ENCODE peak calls at places on chromosomes 13 and 19, in nine cellular contexts. H is activated CD4-positive, CD25-positive, alpha-beta regulatory T cell; B is heart right ventricle; E is ovary; J is Caco-2; X is T-cell; F is stimulated activated CD4-positive, alpha-beta T cell treated with anti-CD3 and anti-CD28 coated beads, Interleukin-12 subunit alpha, Interleukin-12 subunit beta, amount 100 ng/mL, for 48 hours; V is activated CD8-positive, alpha-beta memory T cell treated with anti-CD3 and anti-CD28 coated beads for 1 hour; A is NCI-H1694 treated with DMSO at 0.1 percent for 48 hours. U is an unnamed sample.

GRCh38 chr19:1026189-1027019 is at the start of gene CNN2:
- DNase-seq in H (no peak), B (peak), E (peak), J (peak), X (peak), F (no peak), V (no peak), A (no peak), U (no peak)

GRCh38 chr13:110812869-110813645 is 99.6 kb downstream of the ING1 start:
- DNase-seq in H (no peak), B (no peak), E (no peak), J (no peak), X (peak), F (no peak), V (no peak), A (no peak), U (no peak)

GRCh38 chr19:28701491-28701890 is 511.5 kb downstream of the UQCRFS1 start:
- DNase-seq in H (no peak), B (no peak), E (no peak), J (no peak), X (no peak), F (no peak), V (no peak), A (no peak), U (no peak)

GRCh38 chr13:29702912-29703351 is 107.4 kb upstream of the SLC7A1 start:
- DNase-seq in H (no peak), B (peak), E (no peak), J (no peak), X (no peak), F (no peak), V (no peak), A (no peak), U (no peak)

GRCh38 chr19:16473875-16474397 is 2.2 kb upstream of the EPS15L1 start:
- DNase-seq in H (no peak), B (no peak), E (no peak), J (no peak), X (no peak), F (no peak), V (no peak), A (no peak), U (no peak)

GRCh38 chr13:43132228-43132627 is 108.8 kb downstream of the DNAJC15 start:
- DNase-seq in H (no peak), B (peak), E (no peak), J (peak), X (no peak), F (no peak), V (no peak), A (peak), U (no peak)

GRCh38 chr13:110417537-110417908 is 110.4 kb downstream of the COL4A2 start:
- DNase-seq in H (no peak), B (peak), E (no peak), J (no peak), X (no peak), F (no peak), V (no peak), A (no peak), U (no peak)

GRCh38 chr13:38334845-38335244 is 14.8 kb upstream of the UFM1 start:
- DNase-seq in H (no peak), B (no peak), E (no peak), J (no peak), X (no peak), F (no peak), V (no peak), A (no peak), U (no peak)

GRCh38 chr19:48752511-48753365 is at the start of gene FUT1:
- DNase-seq in H (no peak), B (peak), E (no peak), J (peak), X (peak), F (no peak), V (no peak), A (peak), U (peak)

GRCh38 chr19:45113628-45114027 is 20.6 kb downstream of the PPP1R37 start:
- DNase-seq in H (no peak), B (no peak), E (no peak), J (peak), X (no peak), F (no peak), V (no peak), A (no peak), U (peak)

GRCh38 chr19:41089955-41090354 is 1.7 kb downstream of the CYP2A13 start:
- DNase-seq in H (no peak), B (no peak), E (no peak), J (no peak), X (no peak), F (no peak), V (no peak), A (no peak), U (no peak)

GRCh38 chr19:1351324-1351947 is 32.3 kb upstream of the NDUFS7 start:
- DNase-seq in H (no peak), B (no peak), E (no peak), J (no peak), X (no peak), F (no peak), V (no peak), A (no peak), U (no peak)

GRCh38 chr19:46962030-46962570 is 57.5 kb upstream of the NPAS1 start:
- DNase-seq in H (no peak), B (no peak), E (no peak), J (no peak), X (no peak), F (no peak), V (no peak), A (no peak), U (no peak)

GRCh38 chr13:110128546-110128945 is 178.4 kb downstream of the COL4A1 start:
- DNase-seq in H (no peak), B (no peak), E (no peak), J (no peak), X (no peak), F (no peak), V (no peak), A (no peak), U (no peak)

GRCh38 chr13:99590519-99591011 is 89.3 kb downstream of the TM9SF2 start:
- DNase-seq in H (no peak), B (peak), E (no peak), J (no peak), X (no peak), F (no peak), V (no peak), A (no peak), U (no peak)

GRCh38 chr13:98413796-98414195 is 163.1 kb downstream of the STK24 start:
- DNase-seq in H (no peak), B (no peak), E (no peak), J (peak), X (no peak), F (no peak), V (no peak), A (no peak), U (no peak)

GRCh38 chr19:29665826-29666633 is 769 bp downstream of the PLEKHF1 start:
- DNase-seq in H (no peak), B (peak), E (peak), J (no peak), X (no peak), F (no peak), V (no peak), A (no peak), U (no peak)

GRCh38 chr13:114248011-114248410 is 13.3 kb downstream of the CDC16 start:
- DNase-seq in H (no peak), B (no peak), E (no peak), J (no peak), X (no peak), F (no peak), V (no peak), A (no peak), U (no peak)

GRCh38 chr13:78976696-78977095 is 317.7 kb upstream of the OBI1 start:
- DNase-seq in H (no peak), B (no peak), E (no peak), J (no peak), X (no peak), F (no peak), V (no peak), A (peak), U (no peak)

GRCh38 chr19:41430907-41431306 is 3.7 kb upstream of the B3GNT8 start:
- DNase-seq in H (no peak), B (no peak), E (no peak), J (no peak), X (no peak), F (no peak), V (no peak), A (no peak), U (no peak)

GRCh38 chr19:2722541-2723344 is 1.6 kb upstream of the DIRAS1 start:
- DNase-seq in H (no peak), B (peak), E (peak), J (no peak), X (no peak), F (no peak), V (no peak), A (no peak), U (no peak)

U was measured in NCI-H1105.